ENCODE peak calls at places on chromosomes 11 and 22, in eight cellular contexts. One of them, this sample, is unnamed.

GRCh38 chr11:111559791-111560190 is 19.3 kb downstream of the LAYN start:
- DNase-seq in mucosa of descending colon: no peak
- DNase-seq in GM12865: no peak
- DNase-seq in fibroblast of pulmonary artery: no peak
- DNase-seq in cardiac muscle cell: no peak
- DNase-seq in ovary: no peak
- DNase-seq in Peyer's patch: no peak
- DNase-seq in kidney epithelial cell: no peak
- DNase-seq in this sample: no peak

GRCh38 chr11:115598502-115598901 is 94.3 kb upstream of the CADM1 start:
- DNase-seq in mucosa of descending colon: no peak
- DNase-seq in GM12865: no peak
- DNase-seq in fibroblast of pulmonary artery: no peak
- DNase-seq in cardiac muscle cell: no peak
- DNase-seq in ovary: no peak
- DNase-seq in Peyer's patch: no peak
- DNase-seq in kidney epithelial cell: no peak
- DNase-seq in this sample: no peak

GRCh38 chr22:38866024-38866398 is 6.0 kb downstream of the CBX6 start:
- DNase-seq in mucosa of descending colon: no peak
- DNase-seq in GM12865: no peak
- DNase-seq in fibroblast of pulmonary artery: no peak
- DNase-seq in cardiac muscle cell: no peak
- DNase-seq in ovary: no peak
- DNase-seq in Peyer's patch: no peak
- DNase-seq in kidney epithelial cell: no peak
- DNase-seq in this sample: no peak

GRCh38 chr11:100574894-100575769 is 112.0 kb upstream of the ARHGAP42 start:
- DNase-seq in mucosa of descending colon: no peak
- DNase-seq in GM12865: no peak
- DNase-seq in fibroblast of pulmonary artery: peak; percentile 61
- DNase-seq in cardiac muscle cell: peak; percentile 50
- DNase-seq in ovary: no peak
- DNase-seq in Peyer's patch: no peak
- DNase-seq in kidney epithelial cell: no peak
- DNase-seq in this sample: peak; percentile 10

GRCh38 chr11:10550503-10550902 is 9.5 kb upstream of the RNF141 start:
- DNase-seq in mucosa of descending colon: no peak
- DNase-seq in GM12865: no peak
- DNase-seq in fibroblast of pulmonary artery: peak; percentile 17
- DNase-seq in cardiac muscle cell: no peak
- DNase-seq in ovary: no peak
- DNase-seq in Peyer's patch: no peak
- DNase-seq in kidney epithelial cell: no peak
- DNase-seq in this sample: peak; percentile 66

GRCh38 chr11:24171869-24172268 is 325.0 kb upstream of the LUZP2 start:
- DNase-seq in mucosa of descending colon: no peak
- DNase-seq in GM12865: no peak
- DNase-seq in fibroblast of pulmonary artery: no peak
- DNase-seq in cardiac muscle cell: no peak
- DNase-seq in ovary: no peak
- DNase-seq in Peyer's patch: no peak
- DNase-seq in kidney epithelial cell: no peak
- DNase-seq in this sample: no peak

GRCh38 chr22:35663371-35663770 is 15.1 kb downstream of the APOL6 start:
- DNase-seq in mucosa of descending colon: no peak
- DNase-seq in GM12865: no peak
- DNase-seq in fibroblast of pulmonary artery: peak; percentile 35
- DNase-seq in cardiac muscle cell: no peak
- DNase-seq in ovary: no peak
- DNase-seq in Peyer's patch: no peak
- DNase-seq in kidney epithelial cell: no peak
- DNase-seq in this sample: peak; percentile 35

GRCh38 chr11:75031224-75031753 is 42.6 kb downstream of the NEU3 start:
- DNase-seq in mucosa of descending colon: no peak
- DNase-seq in GM12865: no peak
- DNase-seq in fibroblast of pulmonary artery: peak; percentile 89
- DNase-seq in cardiac muscle cell: no peak
- DNase-seq in ovary: no peak
- DNase-seq in Peyer's patch: no peak
- DNase-seq in kidney epithelial cell: peak; percentile 72
- DNase-seq in this sample: peak; percentile 76

GRCh38 chr11:58097437-58097836 is 27.9 kb downstream of the OR9I1 start:
- DNase-seq in mucosa of descending colon: no peak
- DNase-seq in GM12865: no peak
- DNase-seq in fibroblast of pulmonary artery: no peak
- DNase-seq in cardiac muscle cell: no peak
- DNase-seq in ovary: no peak
- DNase-seq in Peyer's patch: no peak
- DNase-seq in kidney epithelial cell: no peak
- DNase-seq in this sample: no peak

DNA sequence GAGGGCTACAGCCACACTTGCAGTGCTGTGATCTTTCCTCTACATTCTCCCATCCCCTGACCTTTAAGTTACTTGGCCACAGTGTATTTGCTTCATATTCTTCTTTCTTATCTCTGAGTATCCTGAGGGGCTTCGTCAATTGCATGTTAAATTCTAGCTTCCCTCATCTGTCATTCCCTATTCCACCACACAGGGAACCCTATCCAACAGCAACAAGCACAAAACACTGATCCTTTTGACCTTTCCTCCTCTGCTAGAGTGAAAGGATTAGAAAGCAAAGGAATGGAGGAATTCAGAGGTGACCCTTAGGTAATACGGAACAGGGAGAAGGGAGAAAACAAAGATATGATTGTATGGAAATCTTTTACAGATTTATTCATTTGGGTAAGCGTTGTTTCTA is 1061.7 kb upstream of the TENM4 start:
- DNase-seq in mucosa of descending colon: no peak
- DNase-seq in GM12865: no peak
- DNase-seq in fibroblast of pulmonary artery: no peak
- DNase-seq in cardiac muscle cell: peak; percentile 20
- DNase-seq in ovary: no peak
- DNase-seq in Peyer's patch: no peak
- DNase-seq in kidney epithelial cell: no peak
- DNase-seq in this sample: no peak
- TF ChIP-seq CTCF in mucosa of descending colon: no peak
- TF ChIP-seq CTCF in GM12865: no peak
- TF ChIP-seq CTCF in fibroblast of pulmonary artery: no peak
- TF ChIP-seq CTCF in cardiac muscle cell: no peak
- TF ChIP-seq CTCF in ovary: no peak
- TF ChIP-seq CTCF in Peyer's patch: no peak
- TF ChIP-seq CTCF in kidney epithelial cell: no peak
- TF ChIP-seq CTCF in this sample: no peak

GRCh38 chr11:134468081-134468668 is 56.1 kb upstream of the B3GAT1 start:
- DNase-seq in mucosa of descending colon: peak; percentile 74
- DNase-seq in GM12865: no peak
- DNase-seq in fibroblast of pulmonary artery: no peak
- DNase-seq in cardiac muscle cell: no peak
- DNase-seq in ovary: no peak
- DNase-seq in Peyer's patch: no peak
- DNase-seq in kidney epithelial cell: no peak
- DNase-seq in this sample: no peak
- H3K4me3 ChIP-seq in mucosa of descending colon: no peak overlapping the region
- H3K4me3 ChIP-seq in GM12865: no peak overlapping the region
- H3K4me3 ChIP-seq in fibroblast of pulmonary artery: no peak overlapping the region
- H3K4me3 ChIP-seq in cardiac muscle cell: no peak overlapping the region
- H3K4me3 ChIP-seq in ovary: no peak overlapping the region
- H3K4me3 ChIP-seq in Peyer's patch: no peak overlapping the region
- H3K4me3 ChIP-seq in kidney epithelial cell: no peak overlapping the region
- H3K4me3 ChIP-seq in this sample: no peak overlapping the region

GRCh38 chr11:61509058-61510029 is 795 bp downstream of the LRRC10B start:
- DNase-seq in mucosa of descending colon: peak; percentile 81
- DNase-seq in GM12865: peak; percentile 85
- DNase-seq in fibroblast of pulmonary artery: peak; percentile 65
- DNase-seq in cardiac muscle cell: peak; percentile 90
- DNase-seq in ovary: no peak
- DNase-seq in Peyer's patch: no peak
- DNase-seq in kidney epithelial cell: peak; percentile 38
- DNase-seq in this sample: peak; percentile 63
- TF ChIP-seq CTCF in mucosa of descending colon: peak; percentile 33
- TF ChIP-seq CTCF in GM12865: peak; percentile 50
- TF ChIP-seq CTCF in fibroblast of pulmonary artery: peak; percentile 19
- TF ChIP-seq CTCF in cardiac muscle cell: peak; percentile 26
- TF ChIP-seq CTCF in ovary: peak; percentile 34
- TF ChIP-seq CTCF in Peyer's patch: peak; percentile 69
- TF ChIP-seq CTCF in kidney epithelial cell: peak; percentile 25
- TF ChIP-seq CTCF in this sample: peak; percentile 21

GRCh38 chr11:71927813-71928738 is at the start of gene XNDC1N:
- DNase-seq in mucosa of descending colon: peak; percentile 68
- DNase-seq in GM12865: peak; percentile 90
- DNase-seq in fibroblast of pulmonary artery: peak; percentile 89
- DNase-seq in cardiac muscle cell: peak; percentile 90
- DNase-seq in ovary: peak; percentile 80
- DNase-seq in Peyer's patch: peak; percentile 53
- DNase-seq in kidney epithelial cell: peak; percentile 58
- DNase-seq in this sample: no peak

GRCh38 chr11:71931245-71931602 is 2.4 kb downstream of the RNF121 start:
- DNase-seq in mucosa of descending colon: no peak
- DNase-seq in GM12865: peak; percentile 77
- DNase-seq in fibroblast of pulmonary artery: no peak
- DNase-seq in cardiac muscle cell: no peak
- DNase-seq in ovary: no peak
- DNase-seq in Peyer's patch: no peak
- DNase-seq in kidney epithelial cell: no peak
- DNase-seq in this sample: no peak

GRCh38 chr11:71929491-71929890 is 645 bp downstream of the RNF121 start:
- DNase-seq in mucosa of descending colon: no peak
- DNase-seq in GM12865: no peak
- DNase-seq in fibroblast of pulmonary artery: no peak
- DNase-seq in cardiac muscle cell: no peak
- DNase-seq in ovary: no peak
- DNase-seq in Peyer's patch: no peak
- DNase-seq in kidney epithelial cell: no peak
- DNase-seq in this sample: no peak

GRCh38 chr11:71928739-71929443 is at the start of gene RNF121:
- DNase-seq in mucosa of descending colon: peak; percentile 99
- DNase-seq in GM12865: peak; percentile 98
- DNase-seq in fibroblast of pulmonary artery: peak; percentile 95
- DNase-seq in cardiac muscle cell: peak; percentile 98
- DNase-seq in ovary: peak; percentile 96
- DNase-seq in Peyer's patch: peak; percentile 100
- DNase-seq in kidney epithelial cell: peak; percentile 82
- DNase-seq in this sample: peak; percentile 95

GRCh38 chr11:71930556-71931244 is 1.9 kb downstream of the RNF121 start:
- DNase-seq in mucosa of descending colon: no peak
- DNase-seq in GM12865: peak; percentile 12
- DNase-seq in fibroblast of pulmonary artery: no peak
- DNase-seq in cardiac muscle cell: no peak
- DNase-seq in ovary: no peak
- DNase-seq in Peyer's patch: no peak
- DNase-seq in kidney epithelial cell: no peak
- DNase-seq in this sample: no peak
- H3K4me3 ChIP-seq in mucosa of descending colon: no peak overlapping the region
- H3K4me3 ChIP-seq in GM12865: peak overlapping the region; percentile 91
- H3K4me3 ChIP-seq in fibroblast of pulmonary artery: no peak overlapping the region
- H3K4me3 ChIP-seq in cardiac muscle cell: no peak overlapping the region
- H3K4me3 ChIP-seq in ovary: no peak overlapping the region
- H3K4me3 ChIP-seq in Peyer's patch: no peak overlapping the region
- H3K4me3 ChIP-seq in kidney epithelial cell: no peak overlapping the region
- H3K4me3 ChIP-seq in this sample: no peak overlapping the region

GRCh38 chr11:11985954-11986949 is 22.2 kb downstream of the DKK3 start:
- DNase-seq in mucosa of descending colon: no peak
- DNase-seq in GM12865: no peak
- DNase-seq in fibroblast of pulmonary artery: no peak
- DNase-seq in cardiac muscle cell: no peak
- DNase-seq in ovary: no peak
- DNase-seq in Peyer's patch: no peak
- DNase-seq in kidney epithelial cell: no peak
- DNase-seq in this sample: no peak

GRCh38 chr11:11988099-11988651 is 20.3 kb downstream of the DKK3 start:
- DNase-seq in mucosa of descending colon: no peak
- DNase-seq in GM12865: no peak
- DNase-seq in fibroblast of pulmonary artery: peak; percentile 52
- DNase-seq in cardiac muscle cell: no peak
- DNase-seq in ovary: no peak
- DNase-seq in Peyer's patch: no peak
- DNase-seq in kidney epithelial cell: no peak
- DNase-seq in this sample: peak; percentile 52

GRCh38 chr11:11987503-11988022 is 20.9 kb downstream of the DKK3 start:
- DNase-seq in mucosa of descending colon: no peak
- DNase-seq in GM12865: peak; percentile 13
- DNase-seq in fibroblast of pulmonary artery: peak; percentile 59
- DNase-seq in cardiac muscle cell: no peak
- DNase-seq in ovary: no peak
- DNase-seq in Peyer's patch: no peak
- DNase-seq in kidney epithelial cell: no peak
- DNase-seq in this sample: peak; percentile 62

GRCh38 chr11:11989774-11990744 is 18.4 kb downstream of the DKK3 start:
- DNase-seq in mucosa of descending colon: no peak
- DNase-seq in GM12865: no peak
- DNase-seq in fibroblast of pulmonary artery: peak; percentile 75
- DNase-seq in cardiac muscle cell: no peak
- DNase-seq in ovary: no peak
- DNase-seq in Peyer's patch: no peak
- DNase-seq in kidney epithelial cell: no peak
- DNase-seq in this sample: peak; percentile 84

DNA sequence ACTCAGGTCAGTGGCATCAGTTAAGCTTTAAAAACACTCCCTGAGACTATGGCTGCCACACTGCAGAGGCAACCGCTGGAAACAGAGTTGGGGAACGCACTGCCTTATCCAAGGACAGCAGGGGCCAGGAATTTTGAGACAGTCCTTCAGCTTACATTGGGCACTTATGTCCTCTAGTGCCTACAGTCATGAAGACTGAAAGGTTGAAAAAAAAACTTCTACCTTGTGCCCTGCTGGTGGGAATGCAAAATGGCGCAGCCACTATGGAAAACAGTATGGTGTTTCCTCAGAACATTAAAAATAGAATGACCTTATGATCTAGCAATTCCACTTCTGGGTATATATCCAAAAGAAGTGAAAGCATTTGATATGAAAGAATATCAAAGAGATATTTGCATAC is 19.6 kb downstream of the DKK3 start:
- DNase-seq in mucosa of descending colon: no peak
- DNase-seq in GM12865: no peak
- DNase-seq in fibroblast of pulmonary artery: no peak
- DNase-seq in cardiac muscle cell: peak; percentile 62
- DNase-seq in ovary: no peak
- DNase-seq in Peyer's patch: no peak
- DNase-seq in kidney epithelial cell: no peak
- DNase-seq in this sample: no peak
- TF ChIP-seq CTCF in mucosa of descending colon: no peak
- TF ChIP-seq CTCF in GM12865: no peak
- TF ChIP-seq CTCF in fibroblast of pulmonary artery: peak; percentile 19
- TF ChIP-seq CTCF in cardiac muscle cell: peak; percentile 20
- TF ChIP-seq CTCF in ovary: no peak
- TF ChIP-seq CTCF in Peyer's patch: no peak
- TF ChIP-seq CTCF in kidney epithelial cell: peak; percentile 4
- TF ChIP-seq CTCF in this sample: peak; percentile 28

DNA sequence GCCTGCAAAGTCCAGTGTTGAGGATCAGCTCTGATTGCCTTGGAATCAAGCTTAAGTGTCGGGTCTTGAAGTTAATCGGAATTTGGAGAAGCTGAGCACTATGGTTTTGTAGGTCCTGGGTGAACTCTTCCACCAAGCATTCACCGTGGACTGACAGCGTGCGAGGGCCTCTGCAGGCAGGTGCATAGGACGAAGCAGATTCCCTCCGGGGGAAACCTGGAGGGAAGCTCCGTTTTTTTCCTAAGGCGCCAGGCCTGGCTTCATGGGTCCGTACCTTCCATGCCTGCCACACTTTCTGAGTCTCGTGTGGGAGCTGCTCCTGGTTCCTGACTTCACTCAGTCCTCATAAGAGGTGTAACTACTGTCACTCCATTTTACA is 170.1 kb downstream of the CRYBB2 start:
- DNase-seq in mucosa of descending colon: no peak
- DNase-seq in GM12865: no peak
- DNase-seq in fibroblast of pulmonary artery: no peak
- DNase-seq in cardiac muscle cell: no peak
- DNase-seq in ovary: no peak
- DNase-seq in Peyer's patch: no peak
- DNase-seq in kidney epithelial cell: no peak
- DNase-seq in this sample: no peak
- H3K4me3 ChIP-seq in mucosa of descending colon: no peak overlapping the region
- H3K4me3 ChIP-seq in GM12865: no peak overlapping the region
- H3K4me3 ChIP-seq in fibroblast of pulmonary artery: no peak overlapping the region
- H3K4me3 ChIP-seq in cardiac muscle cell: no peak overlapping the region
- H3K4me3 ChIP-seq in ovary: no peak overlapping the region
- H3K4me3 ChIP-seq in Peyer's patch: no peak overlapping the region
- H3K4me3 ChIP-seq in kidney epithelial cell: no peak overlapping the region
- H3K4me3 ChIP-seq in this sample: no peak overlapping the region

This sample was measured in AG10803.